ENCODE peak calls at places on chromosomes 12 and 14, in ten cellular contexts. V is esophagus muscularis mucosa, D is fibroblast of the aortic adventitia, C is endothelial cell, K is GM13977, W is GM20000, R is mesothelial cell of epicardium, X is lung, B is upper lobe of left lung, F is glutamatergic neuron. U is an unnamed sample.

GRCh38 chr12:20778969-20779368 is 31.5 kb upstream of the SLCO1B3 start:
- DNase-seq in B (no peak), C (no peak), F (no peak), K (no peak), X (no peak), R (no peak), V (no peak), D (no peak), W (no peak), U (no peak)

GRCh38 chr12:102220736-102221135 is 23.1 kb upstream of the PMCH start:
- DNase-seq in C (no peak), F (no peak), B (no peak), W (no peak), X (no peak), K (no peak), R (no peak), D (no peak), V (no peak), U (no peak)

GRCh38 chr12:38898001-38898684 is 7.2 kb downstream of the CPNE8 start:
- DNase-seq in F (no peak), R (no peak), B (no peak), D (no peak), X (no peak), V (no peak), C (no peak), K (no peak), W (no peak), U (no peak)

GRCh38 chr12:45674583-45674982 is 54.9 kb upstream of the ARID2 start:
- DNase-seq in F (no peak), B (no peak), V (no peak), X (peak), C (no peak), R (peak), K (no peak), W (no peak), D (peak), U (no peak)

GRCh38 chr14:50830044-50830931 is 674 bp downstream of the NIN start:
- DNase-seq in R (peak), X (peak), C (peak), B (peak), V (peak), D (peak), F (peak), K (peak), W (peak), U (peak)

GRCh38 chr14:39946796-39947195 is 514.6 kb upstream of the FBXO33 start:
- DNase-seq in V (no peak), K (no peak), X (no peak), D (no peak), B (no peak), F (no peak), R (no peak), C (no peak), W (no peak), U (no peak)

GRCh38 chr12:131045705-131046460 is 92.2 kb downstream of the ADGRD1 start:
- DNase-seq in C (no peak), W (no peak), D (no peak), V (no peak), R (no peak), B (peak), F (no peak), X (no peak), K (no peak), U (no peak)

GRCh38 chr12:3140284-3140683 is 63.1 kb downstream of the TSPAN9 start:
- DNase-seq in R (no peak), C (no peak), K (no peak), F (no peak), W (no peak), X (no peak), D (no peak), V (no peak), B (no peak), U (no peak)

GRCh38 chr12:16609140-16609539 is 3.2 kb upstream of the LMO3 start:
- DNase-seq in K (no peak), D (no peak), V (no peak), R (no peak), W (no peak), C (no peak), F (no peak), B (no peak), X (no peak), U (no peak)

GRCh38 chr14:102095871-102096568 is 9.2 kb upstream of the HSP90AA1 start:
- DNase-seq in C (no peak), D (no peak), K (no peak), W (no peak), R (peak), X (no peak), F (peak), B (no peak), V (no peak), U (no peak)

GRCh38 chr12:3135522-3136461 is 58.6 kb downstream of the TSPAN9 start:
- DNase-seq in W (peak), R (peak), V (no peak), B (no peak), K (peak), F (peak), C (peak), X (no peak), D (peak), U (no peak)

GRCh38 chr14:51581017-51581881 is 70.5 kb upstream of the FRMD6 start:
- DNase-seq in C (no peak), W (no peak), F (no peak), B (no peak), R (no peak), K (no peak), D (peak), V (no peak), X (no peak), U (no peak)

GRCh38 chr14:32012062-32012461 is 65.0 kb upstream of the ARHGAP5 start:
- DNase-seq in D (no peak), B (no peak), X (no peak), V (no peak), K (no peak), W (no peak), R (no peak), F (no peak), C (no peak), U (no peak)

GRCh38 chr14:50082784-50083466 is 33.4 kb downstream of the VCPKMT start:
- DNase-seq in C (no peak), W (peak), F (no peak), K (peak), D (no peak), R (no peak), V (no peak), X (no peak), B (no peak), U (no peak)

GRCh38 chr12:109497675-109498074 is 20.2 kb downstream of the UBE3B start:
- DNase-seq in X (no peak), R (no peak), D (no peak), B (no peak), W (no peak), F (no peak), K (no peak), C (no peak), V (no peak), U (no peak)

GRCh38 chr12:108907861-108908302 is 28.0 kb downstream of the DAO start:
- DNase-seq in C (no peak), B (no peak), V (no peak), F (no peak), X (no peak), W (no peak), R (no peak), D (peak), K (no peak), U (no peak)

GRCh38 chr14:28751467-28752058 is 15.0 kb upstream of the FOXG1 start:
- DNase-seq in C (peak), B (no peak), F (peak), W (no peak), X (no peak), K (no peak), R (no peak), V (no peak), D (peak), U (no peak)

GRCh38 chr12:105329926-105330282 is 587 bp upstream of the C12orf75 start:
- DNase-seq in C (no peak), D (no peak), W (no peak), X (no peak), B (no peak), V (no peak), R (no peak), K (no peak), F (no peak), U (no peak)

GRCh38 chr12:27807063-27807703 is 27.1 kb upstream of the MANSC4 start:
- DNase-seq in F (no peak), V (no peak), C (no peak), R (no peak), D (no peak), X (no peak), B (no peak), W (no peak), K (no peak), U (no peak)

GRCh38 chr14:61139006-61139599 is 142.0 kb downstream of the TMEM30B start:
- DNase-seq in X (no peak), R (no peak), K (no peak), B (no peak), D (no peak), V (no peak), C (no peak), F (no peak), W (no peak), U (no peak)
- TF ChIP-seq CTCF in X (no peak), R (no peak), K (no peak), B (no peak), D (no peak), V (no peak), C (no peak), F (no peak), W (no peak), U (no peak)

DNA sequence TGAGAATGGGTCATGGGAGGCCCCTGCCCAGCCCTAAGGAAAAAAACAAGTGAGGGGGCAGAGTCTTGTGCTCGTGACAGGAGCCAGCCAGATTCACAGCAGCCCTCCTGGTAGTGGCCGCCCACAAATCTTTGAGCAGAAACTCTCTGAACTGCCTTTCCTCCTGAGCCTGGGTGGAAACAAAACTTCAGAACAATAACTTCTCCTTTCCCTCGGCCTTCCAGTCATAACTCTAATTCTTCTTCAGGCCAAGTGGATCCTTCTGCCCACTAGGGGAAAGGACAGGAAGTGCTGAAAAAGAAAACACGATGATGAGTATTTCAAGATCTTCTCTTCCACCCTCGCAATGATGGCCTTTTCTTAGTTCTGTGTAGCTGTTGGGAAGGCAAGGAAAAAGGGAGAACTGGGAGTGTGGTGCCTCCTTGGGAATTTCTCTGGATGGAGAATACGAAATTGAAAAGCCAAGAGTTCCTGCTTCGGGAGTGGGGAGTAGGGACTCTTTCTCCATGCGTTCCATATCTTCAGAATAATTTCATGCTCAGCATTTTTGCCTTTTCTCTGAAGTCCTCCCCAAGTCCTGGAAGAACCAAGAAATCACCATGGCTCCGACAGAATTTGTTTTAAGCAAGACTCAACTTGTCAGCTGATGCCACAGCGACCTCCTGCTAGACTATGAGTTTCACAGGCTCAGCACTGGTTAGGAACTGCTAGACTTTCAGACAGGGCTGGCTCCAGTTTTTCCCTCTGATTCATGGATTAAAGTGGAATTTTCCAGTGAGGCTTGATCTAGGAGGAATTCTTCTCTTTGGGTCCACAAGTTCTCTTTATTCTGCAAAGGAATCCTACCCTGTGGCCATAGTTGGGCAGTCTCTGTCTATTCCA is 188.9 kb downstream of the CAND1 start:
- DNase-seq in X (no peak), D (peak), F (no peak), B (no peak), K (no peak), V (no peak), C (no peak), R (no peak), W (no peak), U (no peak)
- TF ChIP-seq CTCF in X (no peak), D (peak), F (no peak), B (no peak), K (peak), V (peak), C (no peak), R (no peak), W (no peak), U (peak)

DNA sequence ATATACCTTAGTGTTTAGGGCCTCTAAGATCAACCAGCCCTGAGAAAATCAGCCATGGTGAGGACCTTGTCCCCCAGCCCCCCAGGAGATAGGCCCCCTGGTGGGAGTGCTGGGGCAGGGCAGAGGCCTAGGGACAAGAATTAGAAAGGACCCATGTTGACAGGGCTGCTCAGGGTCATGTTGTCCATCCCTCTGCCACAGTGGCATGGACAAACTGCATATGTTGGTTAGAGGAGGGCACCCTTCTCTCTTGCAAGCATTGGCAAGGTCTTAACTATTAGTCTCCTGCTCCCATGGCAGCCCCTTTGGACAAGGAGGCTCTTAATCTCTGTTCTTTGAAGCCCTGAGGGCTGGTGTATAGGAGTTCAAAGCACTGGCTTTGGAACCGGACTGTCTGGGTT is 755 bp upstream of the PTPN6 start:
- DNase-seq in V (no peak), B (no peak), R (no peak), W (no peak), D (no peak), C (peak), K (no peak), F (no peak), X (no peak), U (no peak)
- TF ChIP-seq CTCF in V (no peak), B (no peak), R (no peak), W (peak), D (peak), C (peak), K (peak), F (peak), X (no peak), U (peak)

GRCh38 chr14:104797112-104798044 is 1.8 kb upstream of the AKT1 start:
- DNase-seq in F (peak), C (no peak), X (no peak), B (peak), K (no peak), V (peak), R (no peak), D (no peak), W (no peak), U (no peak)
- TF ChIP-seq CTCF in F (no peak), C (no peak), X (no peak), B (no peak), K (no peak), V (no peak), R (no peak), D (no peak), W (no peak), U (no peak)

GRCh38 chr12:122855071-122855829 is 20.0 kb downstream of the HIP1R start:
- DNase-seq in K (no peak), C (no peak), X (no peak), D (no peak), B (no peak), V (no peak), F (no peak), W (no peak), R (peak), U (no peak)

GRCh38 chr12:122854554-122854953 is 19.3 kb downstream of the HIP1R start:
- DNase-seq in K (no peak), R (no peak), F (no peak), W (no peak), D (no peak), B (no peak), X (no peak), C (no peak), V (no peak), U (no peak)

GRCh38 chr12:122856999-122857671 is 21.9 kb downstream of the HIP1R start:
- DNase-seq in X (no peak), F (no peak), W (no peak), D (no peak), B (no peak), V (no peak), K (no peak), C (no peak), R (no peak), U (no peak)

GRCh38 chr12:122858171-122858570 is 22.9 kb downstream of the HIP1R start:
- DNase-seq in D (no peak), C (no peak), V (no peak), X (no peak), W (no peak), B (no peak), F (no peak), K (no peak), R (no peak), U (no peak)

GRCh38 chr12:122855985-122856831 is 21.0 kb downstream of the HIP1R start:
- DNase-seq in B (peak), F (no peak), D (no peak), X (no peak), C (no peak), W (no peak), K (no peak), V (no peak), R (no peak), U (no peak)
- TF ChIP-seq CTCF in B (no peak), F (no peak), D (no peak), X (no peak), C (no peak), W (no peak), K (no peak), V (no peak), R (no peak), U (no peak)